ENCODE peak calls at places on chromosome 11, in ten cellular contexts. Q, O, U, P, N, M, Z, L, Y and I are unnamed samples.

GRCh38 chr11:64036081-64037026 is 623 bp downstream of the FLRT1 start:
- DNase-seq in Q (no peak), O (peak), U (no peak), P (no peak), N (no peak), M (peak), Z (peak), L (peak), Y (no peak), I (no peak)

GRCh38 chr11:31956310-31956709 is 134.6 kb upstream of the RCN1 start:
- DNase-seq in Q (no peak), O (no peak), U (peak), P (no peak), N (no peak), M (no peak), Z (no peak), L (no peak), Y (no peak), I (no peak)

GRCh38 chr11:47186076-47186936 is at the start of gene PACSIN3:
- DNase-seq in Q (no peak), O (peak), U (peak), P (no peak), N (no peak), M (peak), Z (no peak), L (no peak), Y (peak), I (peak)

GRCh38 chr11:43845816-43846215 is 34.8 kb upstream of the ALKBH3 start:
- DNase-seq in Q (no peak), O (no peak), U (no peak), P (no peak), N (no peak), M (no peak), Z (no peak), L (no peak), Y (no peak), I (no peak)

GRCh38 chr11:26607725-26608506 is 35.9 kb upstream of the MUC15 start:
- DNase-seq in Q (no peak), O (no peak), U (no peak), P (no peak), N (no peak), M (no peak), Z (no peak), L (no peak), Y (no peak), I (no peak)

GRCh38 chr11:12532580-12532979 is 141.6 kb upstream of the TEAD1 start:
- DNase-seq in Q (no peak), O (no peak), U (no peak), P (no peak), N (no peak), M (no peak), Z (no peak), L (no peak), Y (no peak), I (no peak)

GRCh38 chr11:499201-500076 is 7.6 kb downstream of the RNH1 start:
- DNase-seq in Q (no peak), O (no peak), U (no peak), P (no peak), N (no peak), M (no peak), Z (no peak), L (no peak), Y (no peak), I (peak)

GRCh38 chr11:44791546-44791945 is 64.8 kb downstream of the TSPAN18 start:
- DNase-seq in Q (no peak), O (no peak), U (no peak), P (no peak), N (no peak), M (no peak), Z (no peak), L (no peak), Y (no peak), I (no peak)

GRCh38 chr11:11297578-11297977 is 55.5 kb downstream of the CSNK2A3 start:
- DNase-seq in Q (no peak), O (no peak), U (no peak), P (no peak), N (no peak), M (no peak), Z (no peak), L (no peak), Y (no peak), I (no peak)

GRCh38 chr11:90639687-90640086 is 416.8 kb upstream of the CHORDC1 start:
- DNase-seq in Q (peak), O (no peak), U (no peak), P (no peak), N (no peak), M (no peak), Z (no peak), L (no peak), Y (no peak), I (no peak)

GRCh38 chr11:3021125-3021524 is 29.0 kb upstream of the NAP1L4 start:
- DNase-seq in Q (no peak), O (peak), U (peak), P (peak), N (no peak), M (peak), Z (peak), L (peak), Y (peak), I (no peak)